ENCODE peak calls at places on chromosomes 11 and 22, in five cellular contexts. W is endothelial cell of umbilical vein, Z is K562, H is A549, S is HepG2. O is an unnamed sample.
A peak's percentile ranks its signal among the peaks of the same experiment; 100 is the strongest.

GRCh38 chr11:125239585-125240331 is 75.2 kb downstream of the PKNOX2 start:
- DNase-seq in W (no peak), Z (no peak), H (no peak), S (no peak), O (no peak)

GRCh38 chr11:129814244-129814992 is 1.2 kb upstream of the TMEM45B start:
- DNase-seq in W (no peak), Z (peak; percentile 61), H (peak; percentile 13), S (no peak), O (no peak)

GRCh38 chr11:14672635-14673034 is 29.0 kb downstream of the PDE3B start:
- DNase-seq in W (no peak), Z (no peak), H (no peak), S (no peak), O (no peak)

GRCh38 chr11:14417186-14417585 is 58.2 kb upstream of the RRAS2 start:
- DNase-seq in W (no peak), Z (no peak), H (no peak), S (no peak), O (no peak)

GRCh38 chr11:12704049-12704448 is 29.8 kb downstream of the TEAD1 start:
- DNase-seq in W (peak; percentile 39), Z (no peak), H (no peak), S (no peak), O (no peak)

GRCh38 chr11:62067741-62068140 is 56.1 kb upstream of the INCENP start:
- DNase-seq in W (no peak), Z (no peak), H (no peak), S (no peak), O (no peak)

GRCh38 chr11:9691865-9692264 is 28.0 kb downstream of the SWAP70 start:
- DNase-seq in W (peak; percentile 62), Z (no peak), H (no peak), S (no peak), O (peak; percentile 69)

GRCh38 chr11:76288166-76288978 is 82.1 kb upstream of the WNT11 start:
- DNase-seq in W (peak; percentile 61), Z (no peak), H (no peak), S (no peak), O (peak; percentile 40)

GRCh38 chr11:123742778-123743177 is 1.3 kb upstream of the ZNF202 start:
- DNase-seq in W (no peak), Z (no peak), H (no peak), S (no peak), O (no peak)

GRCh38 chr11:56521955-56522354 is 21.1 kb downstream of the OR5M11 start:
- DNase-seq in W (no peak), Z (no peak), H (peak; percentile 47), S (peak; percentile 2), O (peak; percentile 28)

GRCh38 chr11:97742717-97743116 is 1278.0 kb upstream of the CNTN5 start:
- DNase-seq in W (no peak), Z (no peak), H (no peak), S (no peak), O (no peak)

GRCh38 chr22:17120711-17121234 is 387 bp downstream of the TMEM121B start:
- DNase-seq in W (no peak), Z (peak; percentile 40), H (no peak), S (no peak), O (peak; percentile 66)

GRCh38 chr11:426851-427250 is 12.1 kb upstream of the SIGIRR start:
- DNase-seq in W (no peak), Z (no peak), H (no peak), S (no peak), O (no peak)

GRCh38 chr22:24304067-24304675 is 33.5 kb downstream of the SPECC1L start:
- DNase-seq in W (no peak), Z (no peak), H (no peak), S (no peak), O (no peak)

GRCh38 chr22:28440517-28441366 is 238.9 kb downstream of the TTC28 start:
- DNase-seq in W (peak; percentile 16), Z (no peak), H (no peak), S (no peak), O (no peak)

GRCh38 chr11:122115520-122116343 is at the start of gene BLID:
- DNase-seq in W (peak; percentile 39), Z (no peak), H (peak; percentile 31), S (peak; percentile 7), O (peak; percentile 15)

GRCh38 chr11:64594159-64594939 is 3.3 kb downstream of the SLC22A12 start:
- DNase-seq in W (no peak), Z (no peak), H (no peak), S (no peak), O (no peak)

GRCh38 chr11:70420008-70420464 is 21.7 kb downstream of the CTTN start:
- DNase-seq in W (peak; percentile 18), Z (peak; percentile 94), H (no peak), S (no peak), O (peak; percentile 95)

GRCh38 chr11:118200901-118201680 is 23.7 kb downstream of the JAML start:
- DNase-seq in W (no peak), Z (no peak), H (no peak), S (no peak), O (no peak)

GRCh38 chr11:28836285-28837081 is 728.3 kb downstream of the METTL15 start:
- DNase-seq in W (peak; percentile 81), Z (no peak), H (peak; percentile 99), S (peak; percentile 90), O (no peak)

GRCh38 chr11:405323-405975 is 9.3 kb downstream of the SIGIRR start:
- DNase-seq in W (no peak), Z (no peak), H (no peak), S (no peak), O (no peak)

GRCh38 chr11:117412653-117413275 is 85.1 kb downstream of the CEP164 start:
- DNase-seq in W (no peak), Z (no peak), H (no peak), S (no peak), O (no peak)

GRCh38 chr11:872799-873198 is 30.1 kb downstream of the TSPAN4 start:
- DNase-seq in W (no peak), Z (no peak), H (no peak), S (no peak), O (no peak)

DNA sequence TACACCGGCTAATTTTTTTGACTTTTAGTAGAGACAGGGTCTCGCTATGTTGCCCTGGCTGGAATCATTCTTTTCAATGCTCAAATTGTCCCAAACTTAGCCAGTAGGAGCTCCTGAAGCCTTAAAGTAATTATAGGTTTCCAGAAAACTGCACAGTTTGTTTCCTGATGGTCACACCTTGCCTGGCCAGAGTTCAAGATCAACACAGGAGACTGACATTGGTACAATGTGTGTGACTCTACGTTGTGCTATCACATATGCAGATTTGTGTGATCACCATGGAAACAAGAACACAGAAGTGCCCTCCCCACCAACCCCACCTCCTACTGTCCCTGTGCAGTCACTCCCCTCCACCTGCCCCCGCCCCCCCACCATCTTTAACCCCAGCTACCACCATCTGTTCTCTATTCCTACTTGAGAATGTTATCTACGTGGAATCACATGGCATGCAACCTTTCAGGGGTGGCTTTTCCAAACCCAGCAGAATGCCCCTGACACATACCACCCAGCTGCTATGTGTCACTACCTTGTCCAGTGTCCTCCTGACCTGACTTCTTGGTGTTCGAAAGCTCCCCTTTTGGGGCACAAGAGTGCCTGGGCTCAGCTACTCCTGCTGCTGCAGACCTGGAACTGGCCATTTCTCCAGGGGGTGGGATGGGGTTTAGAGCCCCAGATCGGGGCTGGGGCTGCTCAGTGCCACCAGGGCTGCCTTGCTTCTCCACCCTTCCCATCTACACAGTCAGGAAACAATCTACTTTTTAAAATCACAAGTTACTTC is 6.1 kb upstream of the NAP1L4 start:
- DNase-seq in W (no peak), Z (peak; percentile 34), H (no peak), S (no peak), O (no peak)
- TF ChIP-seq MYC in W (no peak), Z (no peak), H (no peak), S (no peak), O (no peak)

GRCh38 chr22:21951931-21952465 is 650 bp downstream of the PPM1F start:
- DNase-seq in W (peak; percentile 51), Z (no peak), H (no peak), S (no peak), O (peak; percentile 63)
- TF ChIP-seq MYC in W (no peak), Z (no peak), H (no peak), S (no peak), O (no peak)

DNA sequence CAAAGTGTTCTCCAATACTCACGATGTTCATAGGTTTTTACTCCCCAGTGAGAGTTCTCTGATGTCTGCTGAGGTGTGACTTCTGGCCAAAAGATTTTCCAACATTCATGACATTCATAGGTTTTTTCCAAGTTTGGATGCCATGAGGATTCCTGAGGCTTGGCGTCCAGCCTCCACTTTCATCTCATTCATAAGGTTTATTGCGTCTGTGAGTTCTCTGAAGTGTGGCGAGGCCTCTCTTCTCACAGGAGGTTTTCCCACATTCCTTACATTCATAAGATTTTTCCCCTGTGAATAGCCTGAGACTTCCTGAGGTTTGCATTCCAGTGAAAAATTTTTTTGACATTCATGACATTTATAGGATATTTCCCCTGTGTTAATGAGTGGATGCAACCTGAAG is 1014.1 kb downstream of the LRRC4C start:
- DNase-seq in W (no peak), Z (no peak), H (peak; percentile 6), S (peak; percentile 8), O (no peak)
- TF ChIP-seq MYC in W (no peak), Z (no peak), H (no peak), S (no peak), O (no peak)

GRCh38 chr11:103877221-103877620 is 159.2 kb upstream of the DDI1 start:
- DNase-seq in W (peak; percentile 41), Z (no peak), H (peak; percentile 17), S (no peak), O (no peak)

GRCh38 chr11:103875855-103876510 is 160.5 kb upstream of the DDI1 start:
- DNase-seq in W (no peak), Z (no peak), H (no peak), S (no peak), O (no peak)

GRCh38 chr11:103880968-103881367 is 155.5 kb upstream of the DDI1 start:
- DNase-seq in W (no peak), Z (no peak), H (no peak), S (no peak), O (no peak)

GRCh38 chr11:103881518-103882070 is 154.8 kb upstream of the DDI1 start:
- DNase-seq in W (no peak), Z (no peak), H (no peak), S (no peak), O (no peak)

GRCh38 chr11:103878646-103879045 is 157.8 kb upstream of the DDI1 start:
- DNase-seq in W (no peak), Z (no peak), H (no peak), S (no peak), O (peak; percentile 7)
- TF ChIP-seq MYC in W (no peak), Z (no peak), H (no peak), S (no peak), O (no peak)